ENCODE peak calls at places on chromosome 13, in seven cellular contexts. H, P, K, F, G, M and T are unnamed samples.

GRCh38 chr13:71320452-71320851 is 546.6 kb downstream of the DACH1 start:
- DNase-seq in H (no peak), P (no peak), K (peak; percentile 51), F (no peak), G (peak; percentile 1), M (peak; percentile 24), T (peak; percentile 0)

GRCh38 chr13:84400711-84401110 is 518.4 kb upstream of the SLITRK1 start:
- DNase-seq in H (no peak), P (no peak), K (no peak), F (no peak), G (no peak), M (no peak), T (no peak)

GRCh38 chr13:37313383-37313782 is 207.9 kb upstream of the CSNK1A1L start:
- DNase-seq in H (no peak), P (no peak), K (no peak), F (no peak), G (no peak), M (no peak), T (no peak)

GRCh38 chr13:52980695-52981094 is 47.9 kb upstream of the OLFM4 start:
- DNase-seq in H (no peak), P (no peak), K (no peak), F (no peak), G (no peak), M (no peak), T (no peak)

GRCh38 chr13:37645181-37645580 is 46.6 kb upstream of the POSTN start:
- DNase-seq in H (no peak), P (no peak), K (no peak), F (no peak), G (no peak), M (no peak), T (no peak)

GRCh38 chr13:41244555-41244954 is 18.8 kb downstream of the MTRF1 start:
- DNase-seq in H (no peak), P (no peak), K (no peak), F (no peak), G (no peak), M (no peak), T (no peak)

GRCh38 chr13:98041081-98041820 is 87.8 kb downstream of the IPO5 start:
- DNase-seq in H (no peak), P (no peak), K (no peak), F (no peak), G (no peak), M (no peak), T (no peak)

GRCh38 chr13:96229356-96229755 is 139.4 kb downstream of the HS6ST3 start:
- DNase-seq in H (peak; percentile 3), P (no peak), K (no peak), F (peak; percentile 48), G (peak; percentile 8), M (peak; percentile 21), T (peak; percentile 44)

GRCh38 chr13:49240017-49240416 is 7.7 kb upstream of the CDADC1 start:
- DNase-seq in H (no peak), P (no peak), K (no peak), F (peak; percentile 24), G (no peak), M (peak; percentile 22), T (no peak)

GRCh38 chr13:24220086-24220703 is 59.7 kb downstream of the SPATA13 start:
- DNase-seq in H (peak; percentile 77), P (no peak), K (no peak), F (peak; percentile 70), G (peak; percentile 48), M (peak; percentile 75), T (peak; percentile 47)

GRCh38 chr13:58682616-58683015 is 1051.1 kb downstream of the PCDH17 start:
- DNase-seq in H (no peak), P (no peak), K (no peak), F (no peak), G (no peak), M (no peak), T (no peak)

GRCh38 chr13:78443839-78444238 is 159.5 kb downstream of the POU4F1 start:
- DNase-seq in H (no peak), P (no peak), K (no peak), F (no peak), G (no peak), M (no peak), T (no peak)

GRCh38 chr13:29745704-29746103 is 104.7 kb downstream of the UBL3 start:
- DNase-seq in H (no peak), P (no peak), K (no peak), F (no peak), G (no peak), M (no peak), T (no peak)

GRCh38 chr13:51733656-51734334 is 70.2 kb downstream of the DHRS12 start:
- DNase-seq in H (no peak), P (no peak), K (no peak), F (no peak), G (no peak), M (no peak), T (no peak)

GRCh38 chr13:51730927-51731326 is 73.0 kb downstream of the DHRS12 start:
- DNase-seq in H (no peak), P (no peak), K (no peak), F (no peak), G (no peak), M (no peak), T (no peak)

GRCh38 chr13:51729853-51730553 is 74.0 kb downstream of the DHRS12 start:
- DNase-seq in H (no peak), P (no peak), K (no peak), F (no peak), G (no peak), M (peak; percentile 70), T (no peak)

GRCh38 chr13:51728972-51729371 is 75.0 kb downstream of the DHRS12 start:
- DNase-seq in H (no peak), P (no peak), K (no peak), F (no peak), G (no peak), M (no peak), T (no peak)

GRCh38 chr13:51731759-51732158 is 72.2 kb downstream of the DHRS12 start:
- DNase-seq in H (no peak), P (no peak), K (no peak), F (no peak), G (no peak), M (no peak), T (peak; percentile 19)
- TF ChIP-seq JUND in H (no peak), P (no peak), K (no peak), F (no peak), G (no peak), M (no peak), T (no peak)

GRCh38 chr13:28466151-28466550 is 28.8 kb downstream of the FLT1 start:
- DNase-seq in H (no peak), P (no peak), K (no peak), F (no peak), G (no peak), M (no peak), T (no peak)

GRCh38 chr13:28467034-28467433 is 27.9 kb downstream of the FLT1 start:
- DNase-seq in H (no peak), P (no peak), K (no peak), F (no peak), G (no peak), M (no peak), T (no peak)

GRCh38 chr13:28463481-28463880 is 31.4 kb downstream of the FLT1 start:
- DNase-seq in H (no peak), P (no peak), K (no peak), F (no peak), G (no peak), M (no peak), T (no peak)

GRCh38 chr13:28467886-28468519 is 26.9 kb downstream of the FLT1 start:
- DNase-seq in H (no peak), P (peak; percentile 20), K (no peak), F (no peak), G (no peak), M (no peak), T (no peak)

GRCh38 chr13:28464861-28465260 is 30.1 kb downstream of the FLT1 start:
- DNase-seq in H (no peak), P (no peak), K (no peak), F (no peak), G (no peak), M (no peak), T (no peak)
- TF ChIP-seq JUND in H (no peak), P (no peak), K (no peak), F (no peak), G (no peak), M (no peak), T (no peak)

GRCh38 chr13:94232956-94233355 is 246.5 kb downstream of the DCT start:
- DNase-seq in H (no peak), P (no peak), K (no peak), F (no peak), G (no peak), M (no peak), T (no peak)

GRCh38 chr13:94224670-94225069 is 254.8 kb downstream of the DCT start:
- DNase-seq in H (no peak), P (no peak), K (no peak), F (no peak), G (no peak), M (peak; percentile 5), T (peak; percentile 12)

GRCh38 chr13:94227255-94227879 is 252.1 kb downstream of the DCT start:
- DNase-seq in H (no peak), P (no peak), K (no peak), F (no peak), G (no peak), M (no peak), T (no peak)

GRCh38 chr13:94232161-94232560 is 247.3 kb downstream of the DCT start:
- DNase-seq in H (no peak), P (no peak), K (no peak), F (no peak), G (no peak), M (no peak), T (no peak)

GRCh38 chr13:94228781-94229180 is 250.7 kb downstream of the DCT start:
- DNase-seq in H (no peak), P (no peak), K (no peak), F (no peak), G (no peak), M (no peak), T (no peak)
- TF ChIP-seq JUND in H (no peak), P (no peak), K (no peak), F (no peak), G (no peak), M (no peak), T (no peak)

GRCh38 chr13:46469064-46469463 is 82.0 kb upstream of the RUBCNL start:
- DNase-seq in H (peak; percentile 48), P (no peak), K (no peak), F (no peak), G (no peak), M (no peak), T (no peak)

GRCh38 chr13:46472384-46472783 is 80.6 kb upstream of the LRCH1 start:
- DNase-seq in H (no peak), P (no peak), K (no peak), F (no peak), G (no peak), M (no peak), T (no peak)

GRCh38 chr13:46476174-46476573 is 76.8 kb upstream of the LRCH1 start:
- DNase-seq in H (no peak), P (no peak), K (no peak), F (no peak), G (no peak), M (no peak), T (no peak)

GRCh38 chr13:46475586-46475991 is 77.4 kb upstream of the LRCH1 start:
- DNase-seq in H (no peak), P (no peak), K (no peak), F (no peak), G (no peak), M (no peak), T (no peak)

DNA sequence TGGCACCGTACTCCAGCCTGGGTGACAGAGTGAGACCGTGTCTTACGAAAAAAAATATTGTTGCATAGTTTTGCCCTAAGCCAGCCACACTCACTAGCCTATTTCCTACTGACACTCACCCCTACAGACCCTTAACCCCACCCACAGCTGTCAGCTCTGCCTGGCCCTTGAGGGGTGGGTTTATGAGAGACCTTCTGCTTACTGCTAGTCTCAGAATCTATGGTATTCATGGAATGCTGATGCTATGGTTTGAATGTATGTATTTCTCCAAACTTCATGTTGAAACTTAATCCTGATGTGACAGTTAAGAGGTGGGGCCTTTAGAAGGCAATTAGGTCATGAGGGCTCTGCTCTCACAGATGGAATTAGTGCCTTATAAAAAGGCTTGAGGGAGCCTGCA is 79.2 kb upstream of the LRCH1 start:
- DNase-seq in H (no peak), P (no peak), K (no peak), F (no peak), G (no peak), M (no peak), T (no peak)
- TF ChIP-seq JUND in H (no peak), P (no peak), K (no peak), F (no peak), G (no peak), M (no peak), T (no peak)